ENCODE peak calls at places on chromosomes 4 and X, in five cellular contexts. X is HepG2, W is K562, T is H1, A is GM12878. S is an unnamed sample.

GRCh38 chr4:81919810-81920209 is 448.1 kb upstream of the RASGEF1B start:
- DNase-seq in A (no peak), W (no peak), T (no peak), X (no peak), S (no peak)

GRCh38 chr4:143617994-143618679 is 82.3 kb downstream of the FREM3 start:
- DNase-seq in T (no peak), W (no peak), A (no peak), X (no peak), S (no peak)

GRCh38 chr4:89492476-89493110 is 185.0 kb upstream of the GPRIN3 start:
- DNase-seq in T (no peak), X (no peak), A (no peak), W (no peak), S (no peak)

GRCh38 chr4:67054901-67055300 is 490.4 kb downstream of the CENPC start:
- DNase-seq in X (no peak), A (no peak), T (no peak), W (no peak), S (no peak)

GRCh38 chr4:173834151-173834550 is 304.1 kb upstream of the HAND2 start:
- DNase-seq in A (no peak), W (peak; percentile 5), X (no peak), T (no peak), S (no peak)

GRCh38 chr4:38982356-38983095 is 49.7 kb downstream of the TMEM156 start:
- DNase-seq in X (no peak), W (no peak), T (no peak), A (no peak), S (no peak)

GRCh38 chr4:151195801-151196200 is 81.2 kb upstream of the PRSS48 start:
- DNase-seq in W (no peak), X (no peak), T (no peak), A (no peak), S (no peak)

GRCh38 chr4:166143227-166143626 is 270.2 kb downstream of the TLL1 start:
- DNase-seq in T (no peak), X (no peak), W (no peak), A (no peak), S (no peak)

GRCh38 chrX:154351183-154352011 is 23.0 kb downstream of the FLNA start:
- DNase-seq in A (no peak), T (no peak), X (no peak), W (no peak), S (no peak)

GRCh38 chr4:153151535-153152452 is 52.4 kb upstream of the TRIM2 start:
- DNase-seq in X (no peak), W (no peak), A (no peak), T (peak; percentile 95), S (peak; percentile 94)

DNA sequence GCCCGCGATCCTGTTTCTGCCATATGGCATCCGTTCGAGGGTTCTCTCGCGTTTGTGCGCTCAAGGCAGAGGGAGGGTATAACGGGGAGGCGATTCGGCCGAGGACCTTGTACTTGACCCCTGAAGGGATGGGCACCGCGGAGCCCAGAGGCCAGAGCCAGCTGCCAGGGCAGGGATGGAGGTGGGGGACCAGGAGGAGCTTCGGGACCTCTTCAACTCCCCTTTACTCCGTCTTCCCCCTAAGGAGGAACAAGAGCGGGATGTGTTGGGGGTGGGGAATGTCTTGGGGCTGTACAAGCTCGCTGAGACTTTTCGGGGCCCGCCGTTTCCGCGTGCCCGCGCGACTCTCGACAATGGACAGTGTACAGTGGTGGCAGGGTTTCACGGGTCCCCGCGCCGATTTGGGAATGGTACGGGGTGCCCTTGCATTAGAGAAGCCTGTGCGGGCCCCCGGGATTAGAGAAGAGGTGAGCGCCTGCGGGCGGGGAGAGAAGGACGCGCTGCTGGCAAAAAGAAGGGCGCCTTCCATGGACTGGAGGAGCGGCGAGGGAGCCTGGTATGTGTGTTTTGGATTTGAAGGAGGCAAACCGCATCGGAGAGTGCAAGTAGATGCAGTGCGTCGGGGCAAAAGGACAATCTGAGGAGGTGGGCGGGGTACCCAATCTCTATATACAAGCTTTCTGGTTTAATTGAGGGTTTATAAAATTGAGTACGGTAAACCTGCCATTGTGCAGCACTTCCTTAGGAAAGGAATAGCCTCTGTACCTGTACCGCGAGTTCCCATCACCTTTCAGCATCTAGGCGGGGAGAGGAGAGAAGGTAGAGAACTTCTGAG is 841 bp downstream of the UGT8 start:
- DNase-seq in T (peak; percentile 78), W (peak; percentile 18), A (no peak), X (no peak), S (peak; percentile 53)
- TF ChIP-seq ATF2 in T (no peak), W (no peak), A (no peak), X (no peak), S (no peak)

DNA sequence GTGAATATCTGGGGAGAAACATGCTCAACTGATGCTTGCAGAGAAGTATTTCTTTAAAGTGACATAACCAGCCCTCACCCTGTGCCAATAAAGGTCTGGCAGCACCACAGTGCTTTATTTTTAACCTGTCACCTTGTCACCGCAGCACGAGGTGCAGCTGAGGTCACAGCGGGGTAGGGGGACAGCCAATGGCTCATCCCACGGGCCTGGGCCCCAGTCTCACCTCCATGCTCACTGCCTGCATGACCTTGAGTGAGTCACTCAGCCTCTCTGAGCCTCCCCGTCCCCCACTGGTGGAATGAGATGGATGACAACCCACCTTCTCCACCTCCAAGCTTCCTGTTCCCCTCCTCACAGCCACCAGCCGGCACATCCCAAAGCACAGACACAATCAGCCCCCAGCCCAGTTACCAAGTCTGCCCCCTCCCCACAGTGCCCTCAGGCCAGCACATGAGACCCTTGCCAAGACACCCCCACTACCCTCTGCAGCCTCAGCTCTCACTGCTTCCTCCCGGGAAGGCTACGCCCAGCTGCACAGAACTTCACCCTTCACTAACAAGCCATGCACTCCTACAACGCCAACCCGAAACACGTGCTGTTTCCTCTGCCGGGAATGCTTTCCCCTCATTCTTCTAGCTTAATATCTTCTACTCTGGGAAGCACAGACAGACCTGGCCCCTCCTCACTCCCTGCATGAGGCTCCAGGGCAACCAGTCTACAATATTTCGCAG is 24.9 kb upstream of the MAN2B2 start:
- DNase-seq in X (no peak), T (no peak), W (no peak), A (no peak), S (no peak)
- TF ChIP-seq ATF2 in X (no peak), T (no peak), W (no peak), A (no peak), S (no peak)

DNA sequence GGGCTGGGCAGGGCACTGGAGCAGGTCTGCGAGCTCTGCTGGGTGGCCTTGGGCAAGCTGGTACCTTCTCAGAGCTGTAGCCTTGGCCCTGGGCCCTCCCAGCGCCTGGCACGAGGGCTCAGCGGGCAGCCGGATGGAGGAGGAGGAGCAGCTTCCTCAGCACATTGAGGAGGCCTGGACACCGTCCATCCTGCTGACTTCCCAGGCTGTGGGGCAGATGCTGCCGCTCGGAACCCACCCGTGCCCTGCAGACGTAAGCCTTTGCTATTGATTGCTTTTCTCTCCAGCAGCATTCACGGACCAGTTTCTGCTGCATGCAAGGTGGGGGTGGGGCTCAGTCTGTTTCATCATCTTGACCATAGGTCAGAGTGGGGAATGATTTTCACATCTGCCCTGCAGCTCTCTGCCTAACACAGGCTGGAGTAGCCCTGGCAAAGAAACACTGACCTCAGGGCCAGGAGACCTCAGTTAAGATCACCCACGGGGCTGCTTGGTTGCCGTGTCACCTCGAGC is 80.7 kb upstream of the PSAPL1 start:
- DNase-seq in W (no peak), X (peak; percentile 41), A (no peak), T (no peak), S (no peak)
- TF ChIP-seq ATF2 in W (no peak), X (peak; percentile 30), A (no peak), T (no peak), S (no peak)

DNA sequence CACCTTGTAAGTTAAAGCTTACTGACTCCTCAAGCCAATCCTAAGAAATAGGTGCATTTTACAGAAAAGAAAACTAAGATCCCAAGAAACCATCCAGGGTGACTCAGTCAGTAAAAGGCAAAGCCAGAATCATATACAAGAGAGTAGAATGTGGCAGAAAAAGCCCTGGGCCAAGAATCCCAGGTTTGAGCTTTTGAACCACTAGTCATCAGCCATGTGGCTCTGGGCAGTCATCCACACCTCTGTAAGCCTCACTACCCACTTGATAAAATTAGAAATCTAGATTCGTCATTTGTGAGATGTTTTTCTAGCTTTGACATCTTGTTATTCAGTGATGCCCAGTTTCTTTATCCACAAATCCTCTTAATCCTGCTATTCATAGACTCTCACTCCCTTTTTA is 122.2 kb upstream of the PDE5A start:
- DNase-seq in T (no peak), W (no peak), X (no peak), A (no peak), S (no peak)
- TF ChIP-seq ATF2 in T (no peak), W (no peak), X (no peak), A (no peak), S (no peak)

GRCh38 chrX:68403522-68403921 is 29.8 kb downstream of the OPHN1 start:
- DNase-seq in A (no peak), T (no peak), W (no peak), X (no peak), S (no peak)
- TF ChIP-seq ATF2 in A (no peak), T (no peak), W (no peak), X (no peak), S (no peak)

DNA sequence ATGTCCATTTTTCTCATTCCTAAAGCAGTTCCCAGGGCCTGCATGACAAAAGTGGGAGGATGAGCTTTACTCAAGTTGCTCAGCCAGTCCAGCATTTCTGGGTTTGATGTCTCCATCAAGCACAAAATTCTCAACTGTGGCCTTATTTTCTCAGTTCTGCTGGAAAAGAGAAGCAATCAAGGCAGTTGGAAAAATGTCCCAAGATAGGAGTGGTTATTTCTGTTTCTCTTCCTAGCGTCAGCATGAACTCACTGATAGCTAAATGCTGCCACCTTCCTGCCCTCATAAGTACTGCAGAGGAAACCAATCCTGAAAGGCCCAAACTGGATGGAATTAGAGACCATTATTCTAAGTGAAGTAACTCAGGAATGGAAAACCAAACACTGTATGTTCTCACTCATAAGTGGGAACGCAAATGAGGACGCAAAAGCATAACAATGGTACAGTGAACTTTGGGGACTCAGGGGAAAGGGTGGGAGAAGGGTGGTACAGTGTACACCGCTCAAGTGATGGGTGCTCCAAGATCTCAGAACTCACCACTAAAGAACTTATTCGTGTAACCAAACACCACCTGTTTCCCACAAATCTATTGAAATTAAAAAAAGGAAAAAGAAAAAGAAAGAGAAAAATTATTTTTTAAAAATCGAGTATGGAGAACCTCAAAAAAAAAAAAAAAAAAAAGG is 29.6 kb downstream of the ADH7 start:
- DNase-seq in A (peak; percentile 38), W (peak; percentile 29), T (peak; percentile 90), X (peak; percentile 74), S (peak; percentile 78)
- TF ChIP-seq ATF2 in A (no peak), W (no peak), T (no peak), X (no peak), S (no peak)

DNA sequence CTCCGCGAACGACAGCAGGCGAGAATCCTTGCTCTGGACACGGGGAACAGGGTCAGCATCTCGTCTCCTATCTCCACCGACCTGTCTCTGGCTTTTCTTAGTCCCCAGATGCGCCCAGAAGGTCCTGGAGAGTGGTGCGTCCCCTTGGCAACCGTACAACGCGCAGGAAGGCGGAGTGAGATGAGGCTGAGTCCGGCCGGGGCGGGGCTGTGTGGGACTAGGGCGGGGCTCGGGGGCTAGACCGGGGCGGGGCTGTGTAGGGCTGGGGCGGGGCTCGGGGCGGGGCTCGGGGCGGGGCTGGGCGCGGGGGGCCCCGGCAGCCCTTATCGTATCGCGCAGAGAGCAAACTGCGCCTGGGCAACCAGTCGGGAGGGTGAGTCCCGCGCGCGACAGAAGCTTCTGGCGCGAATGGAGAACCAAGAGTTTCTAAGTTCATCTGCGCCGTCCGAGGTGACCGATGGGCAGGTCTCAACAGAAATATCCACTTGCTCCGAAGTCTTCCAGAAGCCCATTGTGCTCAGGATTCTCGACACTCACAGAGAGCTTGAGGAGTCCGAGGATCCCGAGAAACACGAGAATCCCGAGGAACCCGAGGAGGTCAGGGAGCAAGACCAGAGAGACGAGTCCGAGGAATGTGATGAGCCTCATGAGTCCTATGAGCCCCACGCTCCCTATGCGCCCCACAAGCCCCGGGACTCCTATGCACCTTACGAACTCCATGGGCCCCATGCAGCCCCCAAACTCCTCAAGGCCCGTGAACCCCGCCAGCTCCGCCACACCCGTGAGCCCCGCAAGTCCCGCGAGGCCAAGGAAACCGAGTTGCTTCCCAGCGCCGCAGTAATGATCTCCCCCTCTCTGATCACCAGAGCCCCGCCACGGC is 24.9 kb downstream of the ARL9 start:
- DNase-seq in T (peak; percentile 89), A (no peak), W (peak; percentile 97), X (peak; percentile 12), S (peak; percentile 90)
- TF ChIP-seq ATF2 in T (no peak), A (no peak), W (no peak), X (no peak), S (no peak)

GRCh38 chr4:176927664-176928063 is 134.9 kb upstream of the VEGFC start:
- DNase-seq in X (no peak), W (no peak), A (no peak), T (no peak), S (no peak)
- TF ChIP-seq ATF2 in X (no peak), W (no peak), A (no peak), T (no peak), S (no peak)

S was measured in WTC11.